ENCODE peak calls at places on chromosomes 4 and X, in nine cellular contexts. One of them, this sample, is unnamed.

GRCh38 chr4:14562901-14563300 is 439.4 kb upstream of the CPEB2 start:
- DNase-seq in stimulated activated CD8-positive, alpha-beta memory T cell treated with anti-CD3 and anti-CD28 coated beads, Interleukin-7, amount 100 ng/mL, for 48 hours: no peak
- DNase-seq in GM19239: no peak
- DNase-seq in fibroblast of pulmonary artery: no peak
- DNase-seq in AML-193: no peak
- DNase-seq in activated T-helper 1 cell treated with anti-CD3 and anti-CD28 coated beads, Interleukin-2, amount 50 U/mL, for 16 hours: no peak
- DNase-seq in AG09309: no peak
- DNase-seq in stimulated activated CD4-positive, alpha-beta T cell treated with anti-CD3 and anti-CD28 coated beads, Interleukin-15, amount 100 ng/mL, for 48 hours: no peak
- DNase-seq in renal cortical epithelial cell: no peak
- DNase-seq in this sample: no peak

GRCh38 chr4:113474017-113474416 is 287.5 kb downstream of the CAMK2D start:
- DNase-seq in renal cortical epithelial cell: peak
- DNase-seq in fibroblast of pulmonary artery: peak
- DNase-seq in activated T-helper 1 cell treated with anti-CD3 and anti-CD28 coated beads, Interleukin-2, amount 50 U/mL, for 16 hours: no peak
- DNase-seq in stimulated activated CD4-positive, alpha-beta T cell treated with anti-CD3 and anti-CD28 coated beads, Interleukin-15, amount 100 ng/mL, for 48 hours: no peak
- DNase-seq in stimulated activated CD8-positive, alpha-beta memory T cell treated with anti-CD3 and anti-CD28 coated beads, Interleukin-7, amount 100 ng/mL, for 48 hours: peak
- DNase-seq in AG09309: peak
- DNase-seq in GM19239: no peak
- DNase-seq in AML-193: no peak
- DNase-seq in this sample: no peak

GRCh38 chr4:1508161-1509160 is 102.2 kb upstream of the NKX1-1 start:
- DNase-seq in stimulated activated CD4-positive, alpha-beta T cell treated with anti-CD3 and anti-CD28 coated beads, Interleukin-15, amount 100 ng/mL, for 48 hours: no peak
- DNase-seq in activated T-helper 1 cell treated with anti-CD3 and anti-CD28 coated beads, Interleukin-2, amount 50 U/mL, for 16 hours: no peak
- DNase-seq in GM19239: no peak
- DNase-seq in AML-193: no peak
- DNase-seq in renal cortical epithelial cell: no peak
- DNase-seq in AG09309: no peak
- DNase-seq in stimulated activated CD8-positive, alpha-beta memory T cell treated with anti-CD3 and anti-CD28 coated beads, Interleukin-7, amount 100 ng/mL, for 48 hours: no peak
- DNase-seq in fibroblast of pulmonary artery: no peak
- DNase-seq in this sample: no peak

GRCh38 chr4:162406637-162407370 is 243.0 kb upstream of the FSTL5 start:
- DNase-seq in AG09309: no peak
- DNase-seq in GM19239: no peak
- DNase-seq in activated T-helper 1 cell treated with anti-CD3 and anti-CD28 coated beads, Interleukin-2, amount 50 U/mL, for 16 hours: no peak
- DNase-seq in fibroblast of pulmonary artery: no peak
- DNase-seq in AML-193: no peak
- DNase-seq in renal cortical epithelial cell: no peak
- DNase-seq in stimulated activated CD8-positive, alpha-beta memory T cell treated with anti-CD3 and anti-CD28 coated beads, Interleukin-7, amount 100 ng/mL, for 48 hours: no peak
- DNase-seq in stimulated activated CD4-positive, alpha-beta T cell treated with anti-CD3 and anti-CD28 coated beads, Interleukin-15, amount 100 ng/mL, for 48 hours: no peak
- DNase-seq in this sample: no peak

GRCh38 chrX:139862208-139862607 is 70.6 kb downstream of the ATP11C start:
- DNase-seq in fibroblast of pulmonary artery: no peak
- DNase-seq in GM19239: no peak
- DNase-seq in stimulated activated CD4-positive, alpha-beta T cell treated with anti-CD3 and anti-CD28 coated beads, Interleukin-15, amount 100 ng/mL, for 48 hours: no peak
- DNase-seq in AML-193: no peak
- DNase-seq in renal cortical epithelial cell: no peak
- DNase-seq in activated T-helper 1 cell treated with anti-CD3 and anti-CD28 coated beads, Interleukin-2, amount 50 U/mL, for 16 hours: no peak
- DNase-seq in stimulated activated CD8-positive, alpha-beta memory T cell treated with anti-CD3 and anti-CD28 coated beads, Interleukin-7, amount 100 ng/mL, for 48 hours: no peak
- DNase-seq in AG09309: no peak
- DNase-seq in this sample: no peak

GRCh38 chr4:109989618-109990017 is 76.9 kb downstream of the EGF start:
- DNase-seq in fibroblast of pulmonary artery: no peak
- DNase-seq in activated T-helper 1 cell treated with anti-CD3 and anti-CD28 coated beads, Interleukin-2, amount 50 U/mL, for 16 hours: no peak
- DNase-seq in AML-193: no peak
- DNase-seq in stimulated activated CD4-positive, alpha-beta T cell treated with anti-CD3 and anti-CD28 coated beads, Interleukin-15, amount 100 ng/mL, for 48 hours: no peak
- DNase-seq in renal cortical epithelial cell: no peak
- DNase-seq in GM19239: no peak
- DNase-seq in stimulated activated CD8-positive, alpha-beta memory T cell treated with anti-CD3 and anti-CD28 coated beads, Interleukin-7, amount 100 ng/mL, for 48 hours: no peak
- DNase-seq in AG09309: no peak
- DNase-seq in this sample: no peak

GRCh38 chr4:1351854-1352633 is 5.0 kb downstream of the UVSSA start:
- DNase-seq in fibroblast of pulmonary artery: peak
- DNase-seq in GM19239: peak
- DNase-seq in stimulated activated CD8-positive, alpha-beta memory T cell treated with anti-CD3 and anti-CD28 coated beads, Interleukin-7, amount 100 ng/mL, for 48 hours: peak
- DNase-seq in stimulated activated CD4-positive, alpha-beta T cell treated with anti-CD3 and anti-CD28 coated beads, Interleukin-15, amount 100 ng/mL, for 48 hours: peak
- DNase-seq in activated T-helper 1 cell treated with anti-CD3 and anti-CD28 coated beads, Interleukin-2, amount 50 U/mL, for 16 hours: peak
- DNase-seq in AG09309: no peak
- DNase-seq in renal cortical epithelial cell: peak
- DNase-seq in AML-193: peak
- DNase-seq in this sample: peak

GRCh38 chrX:15973299-15973698 is 118.7 kb upstream of the AP1S2 start:
- DNase-seq in fibroblast of pulmonary artery: peak
- DNase-seq in renal cortical epithelial cell: peak
- DNase-seq in AG09309: no peak
- DNase-seq in activated T-helper 1 cell treated with anti-CD3 and anti-CD28 coated beads, Interleukin-2, amount 50 U/mL, for 16 hours: no peak
- DNase-seq in stimulated activated CD8-positive, alpha-beta memory T cell treated with anti-CD3 and anti-CD28 coated beads, Interleukin-7, amount 100 ng/mL, for 48 hours: peak
- DNase-seq in stimulated activated CD4-positive, alpha-beta T cell treated with anti-CD3 and anti-CD28 coated beads, Interleukin-15, amount 100 ng/mL, for 48 hours: no peak
- DNase-seq in AML-193: peak
- DNase-seq in GM19239: no peak
- DNase-seq in this sample: peak

GRCh38 chr4:80751200-80751599 is 279.3 kb upstream of the BMP3 start:
- DNase-seq in AML-193: no peak
- DNase-seq in renal cortical epithelial cell: no peak
- DNase-seq in fibroblast of pulmonary artery: no peak
- DNase-seq in stimulated activated CD4-positive, alpha-beta T cell treated with anti-CD3 and anti-CD28 coated beads, Interleukin-15, amount 100 ng/mL, for 48 hours: no peak
- DNase-seq in activated T-helper 1 cell treated with anti-CD3 and anti-CD28 coated beads, Interleukin-2, amount 50 U/mL, for 16 hours: no peak
- DNase-seq in AG09309: no peak
- DNase-seq in GM19239: no peak
- DNase-seq in stimulated activated CD8-positive, alpha-beta memory T cell treated with anti-CD3 and anti-CD28 coated beads, Interleukin-7, amount 100 ng/mL, for 48 hours: no peak
- DNase-seq in this sample: no peak

GRCh38 chr4:146292508-146292907 is 78.2 kb downstream of the REELD1 start:
- DNase-seq in GM19239: no peak
- DNase-seq in AML-193: no peak
- DNase-seq in renal cortical epithelial cell: no peak
- DNase-seq in AG09309: no peak
- DNase-seq in fibroblast of pulmonary artery: no peak
- DNase-seq in stimulated activated CD4-positive, alpha-beta T cell treated with anti-CD3 and anti-CD28 coated beads, Interleukin-15, amount 100 ng/mL, for 48 hours: no peak
- DNase-seq in stimulated activated CD8-positive, alpha-beta memory T cell treated with anti-CD3 and anti-CD28 coated beads, Interleukin-7, amount 100 ng/mL, for 48 hours: no peak
- DNase-seq in activated T-helper 1 cell treated with anti-CD3 and anti-CD28 coated beads, Interleukin-2, amount 50 U/mL, for 16 hours: no peak
- DNase-seq in this sample: no peak

GRCh38 chr4:113057891-113058290 is 8.4 kb downstream of the ANK2 start:
- DNase-seq in stimulated activated CD4-positive, alpha-beta T cell treated with anti-CD3 and anti-CD28 coated beads, Interleukin-15, amount 100 ng/mL, for 48 hours: no peak
- DNase-seq in AML-193: no peak
- DNase-seq in AG09309: no peak
- DNase-seq in GM19239: no peak
- DNase-seq in fibroblast of pulmonary artery: peak
- DNase-seq in renal cortical epithelial cell: peak
- DNase-seq in activated T-helper 1 cell treated with anti-CD3 and anti-CD28 coated beads, Interleukin-2, amount 50 U/mL, for 16 hours: no peak
- DNase-seq in stimulated activated CD8-positive, alpha-beta memory T cell treated with anti-CD3 and anti-CD28 coated beads, Interleukin-7, amount 100 ng/mL, for 48 hours: no peak
- DNase-seq in this sample: no peak

GRCh38 chr4:87420431-87420830 is 1.9 kb upstream of the NUDT9 start:
- DNase-seq in AML-193: no peak
- DNase-seq in stimulated activated CD8-positive, alpha-beta memory T cell treated with anti-CD3 and anti-CD28 coated beads, Interleukin-7, amount 100 ng/mL, for 48 hours: no peak
- DNase-seq in fibroblast of pulmonary artery: no peak
- DNase-seq in AG09309: no peak
- DNase-seq in activated T-helper 1 cell treated with anti-CD3 and anti-CD28 coated beads, Interleukin-2, amount 50 U/mL, for 16 hours: no peak
- DNase-seq in renal cortical epithelial cell: no peak
- DNase-seq in GM19239: no peak
- DNase-seq in stimulated activated CD4-positive, alpha-beta T cell treated with anti-CD3 and anti-CD28 coated beads, Interleukin-15, amount 100 ng/mL, for 48 hours: no peak
- DNase-seq in this sample: no peak

GRCh38 chrX:57227691-57228090 is 58.8 kb upstream of the FAAH2 start:
- DNase-seq in fibroblast of pulmonary artery: no peak
- DNase-seq in stimulated activated CD8-positive, alpha-beta memory T cell treated with anti-CD3 and anti-CD28 coated beads, Interleukin-7, amount 100 ng/mL, for 48 hours: peak
- DNase-seq in AG09309: no peak
- DNase-seq in renal cortical epithelial cell: peak
- DNase-seq in activated T-helper 1 cell treated with anti-CD3 and anti-CD28 coated beads, Interleukin-2, amount 50 U/mL, for 16 hours: no peak
- DNase-seq in AML-193: no peak
- DNase-seq in GM19239: no peak
- DNase-seq in stimulated activated CD4-positive, alpha-beta T cell treated with anti-CD3 and anti-CD28 coated beads, Interleukin-15, amount 100 ng/mL, for 48 hours: peak
- DNase-seq in this sample: no peak

GRCh38 chrX:87005183-87005582 is 512.4 kb upstream of the KLHL4 start:
- DNase-seq in AML-193: no peak
- DNase-seq in stimulated activated CD4-positive, alpha-beta T cell treated with anti-CD3 and anti-CD28 coated beads, Interleukin-15, amount 100 ng/mL, for 48 hours: no peak
- DNase-seq in stimulated activated CD8-positive, alpha-beta memory T cell treated with anti-CD3 and anti-CD28 coated beads, Interleukin-7, amount 100 ng/mL, for 48 hours: no peak
- DNase-seq in fibroblast of pulmonary artery: no peak
- DNase-seq in AG09309: no peak
- DNase-seq in GM19239: no peak
- DNase-seq in renal cortical epithelial cell: no peak
- DNase-seq in activated T-helper 1 cell treated with anti-CD3 and anti-CD28 coated beads, Interleukin-2, amount 50 U/mL, for 16 hours: no peak
- DNase-seq in this sample: no peak

GRCh38 chr4:86508436-86508835 is 85.7 kb upstream of the PTPN13 start:
- DNase-seq in AG09309: peak
- DNase-seq in fibroblast of pulmonary artery: no peak
- DNase-seq in GM19239: no peak
- DNase-seq in stimulated activated CD4-positive, alpha-beta T cell treated with anti-CD3 and anti-CD28 coated beads, Interleukin-15, amount 100 ng/mL, for 48 hours: no peak
- DNase-seq in stimulated activated CD8-positive, alpha-beta memory T cell treated with anti-CD3 and anti-CD28 coated beads, Interleukin-7, amount 100 ng/mL, for 48 hours: no peak
- DNase-seq in renal cortical epithelial cell: peak
- DNase-seq in activated T-helper 1 cell treated with anti-CD3 and anti-CD28 coated beads, Interleukin-2, amount 50 U/mL, for 16 hours: no peak
- DNase-seq in AML-193: no peak
- DNase-seq in this sample: no peak

GRCh38 chr4:171846232-171846631 is 33.0 kb downstream of the GALNTL6 start:
- DNase-seq in GM19239: peak
- DNase-seq in fibroblast of pulmonary artery: peak
- DNase-seq in activated T-helper 1 cell treated with anti-CD3 and anti-CD28 coated beads, Interleukin-2, amount 50 U/mL, for 16 hours: no peak
- DNase-seq in stimulated activated CD4-positive, alpha-beta T cell treated with anti-CD3 and anti-CD28 coated beads, Interleukin-15, amount 100 ng/mL, for 48 hours: peak
- DNase-seq in renal cortical epithelial cell: peak
- DNase-seq in AG09309: no peak
- DNase-seq in AML-193: peak
- DNase-seq in stimulated activated CD8-positive, alpha-beta memory T cell treated with anti-CD3 and anti-CD28 coated beads, Interleukin-7, amount 100 ng/mL, for 48 hours: no peak
- DNase-seq in this sample: peak

GRCh38 chr4:151215295-151215694 is 61.7 kb upstream of the PRSS48 start:
- DNase-seq in AML-193: no peak
- DNase-seq in AG09309: no peak
- DNase-seq in fibroblast of pulmonary artery: peak
- DNase-seq in activated T-helper 1 cell treated with anti-CD3 and anti-CD28 coated beads, Interleukin-2, amount 50 U/mL, for 16 hours: no peak
- DNase-seq in stimulated activated CD8-positive, alpha-beta memory T cell treated with anti-CD3 and anti-CD28 coated beads, Interleukin-7, amount 100 ng/mL, for 48 hours: no peak
- DNase-seq in GM19239: no peak
- DNase-seq in stimulated activated CD4-positive, alpha-beta T cell treated with anti-CD3 and anti-CD28 coated beads, Interleukin-15, amount 100 ng/mL, for 48 hours: no peak
- DNase-seq in renal cortical epithelial cell: no peak
- DNase-seq in this sample: peak

GRCh38 chrX:131845201-131845600 is 177.9 kb upstream of the STK26 start:
- DNase-seq in fibroblast of pulmonary artery: no peak
- DNase-seq in AML-193: no peak
- DNase-seq in activated T-helper 1 cell treated with anti-CD3 and anti-CD28 coated beads, Interleukin-2, amount 50 U/mL, for 16 hours: no peak
- DNase-seq in AG09309: no peak
- DNase-seq in GM19239: no peak
- DNase-seq in stimulated activated CD4-positive, alpha-beta T cell treated with anti-CD3 and anti-CD28 coated beads, Interleukin-15, amount 100 ng/mL, for 48 hours: no peak
- DNase-seq in stimulated activated CD8-positive, alpha-beta memory T cell treated with anti-CD3 and anti-CD28 coated beads, Interleukin-7, amount 100 ng/mL, for 48 hours: no peak
- DNase-seq in renal cortical epithelial cell: no peak
- DNase-seq in this sample: no peak

GRCh38 chrX:100654256-100654655 is 10.3 kb downstream of the SRPX2 start:
- DNase-seq in GM19239: no peak
- DNase-seq in activated T-helper 1 cell treated with anti-CD3 and anti-CD28 coated beads, Interleukin-2, amount 50 U/mL, for 16 hours: no peak
- DNase-seq in AG09309: no peak
- DNase-seq in renal cortical epithelial cell: peak
- DNase-seq in stimulated activated CD8-positive, alpha-beta memory T cell treated with anti-CD3 and anti-CD28 coated beads, Interleukin-7, amount 100 ng/mL, for 48 hours: no peak
- DNase-seq in fibroblast of pulmonary artery: peak
- DNase-seq in stimulated activated CD4-positive, alpha-beta T cell treated with anti-CD3 and anti-CD28 coated beads, Interleukin-15, amount 100 ng/mL, for 48 hours: no peak
- DNase-seq in AML-193: peak
- DNase-seq in this sample: peak

GRCh38 chrX:131571348-131571747 is 27.5 kb downstream of the OR13H1 start:
- DNase-seq in renal cortical epithelial cell: no peak
- DNase-seq in fibroblast of pulmonary artery: no peak
- DNase-seq in stimulated activated CD4-positive, alpha-beta T cell treated with anti-CD3 and anti-CD28 coated beads, Interleukin-15, amount 100 ng/mL, for 48 hours: no peak
- DNase-seq in AG09309: no peak
- DNase-seq in GM19239: no peak
- DNase-seq in activated T-helper 1 cell treated with anti-CD3 and anti-CD28 coated beads, Interleukin-2, amount 50 U/mL, for 16 hours: no peak
- DNase-seq in stimulated activated CD8-positive, alpha-beta memory T cell treated with anti-CD3 and anti-CD28 coated beads, Interleukin-7, amount 100 ng/mL, for 48 hours: no peak
- DNase-seq in AML-193: no peak
- DNase-seq in this sample: no peak